ENCODE peak calls at places on chromosomes 6 and 20, in five cellular contexts. One of them, this sample, is unnamed. For H3K4me1 and H3K9me3, the result is how much of the 10 kb centered on the place peaks cover.

GRCh38 chr6:11324453-11325023 is 92.1 kb upstream of the NEDD9 start:
- DNase-seq in aorta: no peak
- DNase-seq in kidney: no peak
- DNase-seq in IMR-90: peak
- DNase-seq in endodermal cell: no peak
- DNase-seq in this sample: no peak

GRCh38 chr20:478010-478948 is 15.9 kb upstream of the TBC1D20 start:
- DNase-seq in aorta: no peak
- DNase-seq in kidney: no peak
- DNase-seq in IMR-90: peak
- DNase-seq in endodermal cell: no peak
- DNase-seq in this sample: peak

GRCh38 chr20:13158339-13158738 is 62.7 kb upstream of the ISM1 start:
- DNase-seq in aorta: no peak
- DNase-seq in kidney: no peak
- DNase-seq in IMR-90: no peak
- DNase-seq in endodermal cell: no peak
- DNase-seq in this sample: no peak

GRCh38 chr6:126919947-126920346 is 198.5 kb upstream of the RSPO3 start:
- DNase-seq in aorta: no peak
- DNase-seq in kidney: no peak
- DNase-seq in IMR-90: peak
- DNase-seq in endodermal cell: no peak
- DNase-seq in this sample: peak

GRCh38 chr20:40925829-40926228 is 102.8 kb upstream of the TOP1 start:
- DNase-seq in aorta: no peak
- DNase-seq in kidney: no peak
- DNase-seq in IMR-90: no peak
- DNase-seq in endodermal cell: no peak
- DNase-seq in this sample: no peak

GRCh38 chr6:56663344-56663743 is 20.7 kb upstream of the DST start:
- DNase-seq in aorta: no peak
- DNase-seq in kidney: no peak
- DNase-seq in IMR-90: no peak
- DNase-seq in endodermal cell: no peak
- DNase-seq in this sample: no peak

GRCh38 chr6:110217255-110217654 is 37.0 kb downstream of the CDC40 start:
- DNase-seq in aorta: no peak
- DNase-seq in kidney: no peak
- DNase-seq in IMR-90: peak
- DNase-seq in endodermal cell: peak
- DNase-seq in this sample: peak

GRCh38 chr6:157557541-157557940 is 176.6 kb downstream of the ZDHHC14 start:
- DNase-seq in aorta: no peak
- DNase-seq in kidney: no peak
- DNase-seq in IMR-90: no peak
- DNase-seq in endodermal cell: no peak
- DNase-seq in this sample: no peak

GRCh38 chr6:43147691-43148477 is 23.2 kb upstream of the SRF start:
- DNase-seq in aorta: no peak
- DNase-seq in kidney: no peak
- DNase-seq in IMR-90: no peak
- DNase-seq in endodermal cell: no peak
- DNase-seq in this sample: peak

GRCh38 chr6:56538851-56539250 is 103.8 kb downstream of the DST start:
- DNase-seq in aorta: no peak
- DNase-seq in kidney: no peak
- DNase-seq in IMR-90: no peak
- DNase-seq in endodermal cell: no peak
- DNase-seq in this sample: peak

GRCh38 chr6:132902866-132903265 is 88.5 kb downstream of the RPS12 start:
- DNase-seq in aorta: no peak
- DNase-seq in kidney: no peak
- DNase-seq in IMR-90: peak
- DNase-seq in endodermal cell: no peak
- DNase-seq in this sample: no peak

GRCh38 chr6:129621252-129621651 is 88.7 kb downstream of the ARHGAP18 start:
- DNase-seq in aorta: no peak
- DNase-seq in kidney: no peak
- DNase-seq in IMR-90: no peak
- DNase-seq in endodermal cell: peak
- DNase-seq in this sample: no peak

GRCh38 chr20:59949911-59950310 is 8.3 kb upstream of the CDH26 start:
- DNase-seq in aorta: no peak
- DNase-seq in kidney: no peak
- DNase-seq in IMR-90: no peak
- DNase-seq in endodermal cell: no peak
- DNase-seq in this sample: no peak

GRCh38 chr20:3042621-3043020 is 801 bp upstream of the GNRH2 start:
- DNase-seq in aorta: no peak
- DNase-seq in kidney: peak
- DNase-seq in IMR-90: no peak
- DNase-seq in endodermal cell: no peak
- DNase-seq in this sample: no peak

GRCh38 chr6:126067080-126067479 is 80.7 kb downstream of the TRMT11 start:
- DNase-seq in aorta: no peak
- DNase-seq in kidney: no peak
- DNase-seq in IMR-90: no peak
- DNase-seq in endodermal cell: no peak
- DNase-seq in this sample: peak

GRCh38 chr6:16759181-16759645 is 2.0 kb downstream of the ATXN1 start:
- DNase-seq in aorta: no peak
- DNase-seq in kidney: no peak
- DNase-seq in IMR-90: no peak
- DNase-seq in endodermal cell: no peak
- DNase-seq in this sample: no peak

GRCh38 chr6:169194737-169195136 is 58.9 kb downstream of the THBS2 start:
- DNase-seq in aorta: no peak
- DNase-seq in kidney: no peak
- DNase-seq in IMR-90: no peak
- DNase-seq in endodermal cell: no peak
- DNase-seq in this sample: peak

GRCh38 chr20:8790442-8791074 is 278.3 kb upstream of the PLCB4 start:
- DNase-seq in aorta: no peak
- DNase-seq in kidney: no peak
- DNase-seq in IMR-90: peak
- DNase-seq in endodermal cell: peak
- DNase-seq in this sample: peak

GRCh38 chr6:35048031-35048613 is 93.0 kb downstream of the TCP11 start:
- DNase-seq in aorta: no peak
- DNase-seq in kidney: no peak
- DNase-seq in IMR-90: no peak
- DNase-seq in endodermal cell: peak
- DNase-seq in this sample: no peak

GRCh38 chr20:19922716-19923115 is 94.4 kb upstream of the NAA20 start:
- DNase-seq in aorta: no peak
- DNase-seq in kidney: no peak
- DNase-seq in IMR-90: no peak
- DNase-seq in endodermal cell: no peak
- DNase-seq in this sample: peak

GRCh38 chr6:15996030-15996429 is 132.9 kb upstream of the MYLIP start:
- DNase-seq in aorta: no peak
- DNase-seq in kidney: no peak
- DNase-seq in IMR-90: no peak
- DNase-seq in endodermal cell: no peak
- DNase-seq in this sample: no peak

GRCh38 chr6:40506956-40507355 is 80.2 kb downstream of the LRFN2 start:
- DNase-seq in aorta: no peak
- DNase-seq in kidney: no peak
- DNase-seq in IMR-90: no peak
- DNase-seq in endodermal cell: no peak
- DNase-seq in this sample: no peak

GRCh38 chr6:84779380-84779779 is 15.0 kb upstream of the TBX18 start:
- DNase-seq in aorta: no peak
- DNase-seq in kidney: no peak
- DNase-seq in IMR-90: no peak
- DNase-seq in endodermal cell: peak
- DNase-seq in this sample: peak

GRCh38 chr20:32462900-32463641 is 104.9 kb downstream of the ASXL1 start:
- DNase-seq in aorta: no peak
- DNase-seq in kidney: peak
- DNase-seq in IMR-90: no peak
- DNase-seq in endodermal cell: no peak
- DNase-seq in this sample: no peak

GRCh38 chr20:59748555-59749292 is 144.4 kb downstream of the PHACTR3 start:
- DNase-seq in aorta: no peak
- DNase-seq in kidney: no peak
- DNase-seq in IMR-90: peak
- DNase-seq in endodermal cell: no peak
- DNase-seq in this sample: peak

GRCh38 chr6:37354526-37355384 is 972 bp downstream of the RNF8 start:
- DNase-seq in aorta: peak
- DNase-seq in kidney: no peak
- DNase-seq in IMR-90: peak
- DNase-seq in endodermal cell: peak
- DNase-seq in this sample: peak

GRCh38 chr6:7939864-7940228 is 29.3 kb upstream of the TXNDC5 start:
- DNase-seq in aorta: no peak
- DNase-seq in kidney: no peak
- DNase-seq in IMR-90: no peak
- DNase-seq in endodermal cell: no peak
- DNase-seq in this sample: no peak

GRCh38 chr20:51720854-51721253 is 47.3 kb downstream of the ATP9A start:
- DNase-seq in aorta: no peak
- DNase-seq in kidney: no peak
- DNase-seq in IMR-90: no peak
- DNase-seq in endodermal cell: no peak
- DNase-seq in this sample: no peak

GRCh38 chr6:167045828-167046580 is 46.8 kb downstream of the CEP43 start:
- DNase-seq in aorta: no peak
- DNase-seq in kidney: no peak
- DNase-seq in IMR-90: no peak
- DNase-seq in endodermal cell: no peak
- DNase-seq in this sample: no peak

GRCh38 chr6:154414021-154414813 is 57.6 kb upstream of the IPCEF1 start:
- DNase-seq in aorta: no peak
- DNase-seq in kidney: no peak
- DNase-seq in IMR-90: peak
- DNase-seq in endodermal cell: no peak
- DNase-seq in this sample: peak

GRCh38 chr6:123091091-123091895 is 95.3 kb downstream of the CLVS2 start:
- DNase-seq in aorta: no peak
- DNase-seq in kidney: no peak
- DNase-seq in IMR-90: no peak
- DNase-seq in endodermal cell: no peak
- DNase-seq in this sample: peak

DNA sequence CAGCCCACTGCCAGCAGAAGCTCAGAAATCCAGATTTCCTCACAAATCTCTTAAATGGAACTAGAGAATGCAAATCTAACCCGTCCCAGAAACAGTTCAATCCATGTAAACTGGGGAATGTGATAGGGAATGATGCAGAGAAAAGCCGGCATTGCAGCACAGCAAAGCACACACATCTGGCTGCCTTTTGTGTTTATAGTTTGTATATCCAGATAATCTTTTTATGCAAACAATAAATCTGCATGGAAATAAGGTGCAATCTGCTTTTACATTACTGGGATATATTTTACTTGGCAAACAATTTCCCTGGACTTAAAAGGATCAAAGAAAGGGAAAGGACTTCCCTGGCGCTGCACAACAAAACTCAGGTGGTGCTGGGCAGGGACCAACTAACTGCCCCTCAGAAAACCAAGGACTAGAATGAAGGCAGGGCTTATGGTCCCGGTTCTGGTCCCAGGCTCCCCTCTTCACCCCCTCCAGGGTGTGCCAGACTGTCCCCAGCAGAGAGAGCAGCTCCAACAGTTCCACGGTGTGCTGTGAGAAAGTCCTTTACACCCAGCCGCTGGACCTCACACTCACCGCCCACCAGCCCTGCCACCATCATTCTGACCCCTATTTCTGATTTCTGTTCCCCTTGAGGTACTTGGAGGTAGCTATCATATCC is 2.7 kb downstream of the PXDC1 start:
- DNase-seq in aorta: no peak
- DNase-seq in kidney: no peak
- DNase-seq in IMR-90: peak
- DNase-seq in endodermal cell: no peak
- DNase-seq in this sample: peak
- H3K4me1 ChIP-seq in aorta: under half
- H3K4me1 ChIP-seq in kidney: under half
- H3K4me1 ChIP-seq in IMR-90: under half
- H3K4me1 ChIP-seq in endodermal cell: under half
- H3K4me1 ChIP-seq in this sample: half or more

GRCh38 chr20:25310921-25311728 is 63.2 kb downstream of the PYGB start:
- DNase-seq in aorta: peak
- DNase-seq in kidney: peak
- DNase-seq in IMR-90: peak
- DNase-seq in endodermal cell: no peak
- DNase-seq in this sample: peak
- H3K27ac ChIP-seq in aorta: no peak
- H3K27ac ChIP-seq in kidney: peak
- H3K27ac ChIP-seq in IMR-90: peak
- H3K27ac ChIP-seq in endodermal cell: peak
- H3K27ac ChIP-seq in this sample: peak

DNA sequence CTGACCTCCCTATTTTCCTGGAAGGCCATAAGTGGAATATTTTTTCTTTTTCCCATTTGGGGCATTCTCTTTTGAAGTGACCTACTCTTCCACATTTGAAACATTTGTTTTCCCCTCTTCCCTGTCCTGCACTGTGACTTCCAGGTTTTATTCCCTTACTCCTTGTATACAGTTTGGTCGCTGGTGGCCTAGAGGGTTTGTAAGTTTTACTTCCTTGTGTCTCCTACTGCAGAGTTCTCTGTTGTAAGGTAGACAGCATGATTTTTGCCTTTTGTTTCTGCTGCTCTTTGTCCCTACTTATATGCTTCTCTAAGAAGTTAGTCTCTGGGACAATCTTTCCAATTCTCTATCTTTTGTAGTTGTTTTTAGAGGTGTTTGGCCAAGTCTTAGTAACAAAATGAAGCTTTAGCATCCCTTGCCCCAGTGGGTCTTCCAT is 7.4 kb upstream of the ZNFX1 start:
- DNase-seq in aorta: no peak
- DNase-seq in kidney: no peak
- DNase-seq in IMR-90: no peak
- DNase-seq in endodermal cell: peak
- DNase-seq in this sample: no peak
- H3K9me3 ChIP-seq in aorta: under half
- H3K9me3 ChIP-seq in kidney: under half
- H3K9me3 ChIP-seq in IMR-90: under half
- H3K9me3 ChIP-seq in endodermal cell: under half
- H3K9me3 ChIP-seq in this sample: under half

GRCh38 chr6:139150915-139151314 is 16.0 kb downstream of the HECA start:
- DNase-seq in aorta: no peak
- DNase-seq in kidney: no peak
- DNase-seq in IMR-90: no peak
- DNase-seq in endodermal cell: no peak
- DNase-seq in this sample: no peak

GRCh38 chr6:139153876-139154275 is 19.0 kb downstream of the HECA start:
- DNase-seq in aorta: no peak
- DNase-seq in kidney: no peak
- DNase-seq in IMR-90: peak
- DNase-seq in endodermal cell: no peak
- DNase-seq in this sample: peak

GRCh38 chr6:139152088-139152891 is 17.4 kb downstream of the HECA start:
- DNase-seq in aorta: no peak
- DNase-seq in kidney: no peak
- DNase-seq in IMR-90: peak
- DNase-seq in endodermal cell: no peak
- DNase-seq in this sample: no peak

GRCh38 chr6:139151425-139152087 is 16.7 kb downstream of the HECA start:
- DNase-seq in aorta: no peak
- DNase-seq in kidney: no peak
- DNase-seq in IMR-90: no peak
- DNase-seq in endodermal cell: no peak
- DNase-seq in this sample: no peak

GRCh38 chr6:139152892-139153271 is 18.0 kb downstream of the HECA start:
- DNase-seq in aorta: no peak
- DNase-seq in kidney: no peak
- DNase-seq in IMR-90: peak
- DNase-seq in endodermal cell: no peak
- DNase-seq in this sample: no peak
- H3K4me1 ChIP-seq in aorta: under half
- H3K4me1 ChIP-seq in kidney: under half
- H3K4me1 ChIP-seq in IMR-90: under half
- H3K4me1 ChIP-seq in endodermal cell: under half
- H3K4me1 ChIP-seq in this sample: under half